ENCODE peak calls at places on chromosomes 13 and 19, in five cellular contexts. Y is fibroblast of mammary gland, S is choroid plexus epithelial cell, K is mesothelial cell of epicardium, Q is RWPE1. B is an unnamed sample.
A peak's percentile ranks its signal among the peaks of the same experiment; 100 is the strongest.

GRCh38 chr13:49454388-49455015 is 10.4 kb downstream of the SETDB2 start:
- DNase-seq in Y (peak; percentile 55), S (peak; percentile 85), K (no peak), Q (no peak), B (no peak)

GRCh38 chr19:47006496-47006895 is 13.1 kb upstream of the NPAS1 start:
- DNase-seq in Y (no peak), S (no peak), K (no peak), Q (no peak), B (no peak)

GRCh38 chr13:49517461-49517860 is 21.7 kb downstream of the PHF11 start:
- DNase-seq in Y (peak; percentile 34), S (peak; percentile 47), K (no peak), Q (no peak), B (no peak)

GRCh38 chr19:43936219-43936618 is 1.1 kb upstream of the ZNF45 start:
- DNase-seq in Y (no peak), S (no peak), K (no peak), Q (no peak), B (no peak)

GRCh38 chr13:114143806-114144605 is 11.6 kb upstream of the RASA3 start:
- DNase-seq in Y (no peak), S (no peak), K (no peak), Q (no peak), B (no peak)

GRCh38 chr13:50916701-50917184 is 7.2 kb downstream of the RNASEH2B start:
- DNase-seq in Y (no peak), S (peak; percentile 13), K (no peak), Q (no peak), B (no peak)

GRCh38 chr19:45511074-45511473 is 3.8 kb downstream of the VASP start:
- DNase-seq in Y (no peak), S (no peak), K (no peak), Q (no peak), B (no peak)

GRCh38 chr19:9847087-9847671 is 12.1 kb downstream of the PIN1 start:
- DNase-seq in Y (peak; percentile 98), S (peak; percentile 95), K (no peak), Q (peak; percentile 80), B (peak; percentile 90)

GRCh38 chr19:3544742-3545668 is 6.0 kb downstream of the TEKTIP1 start:
- DNase-seq in Y (peak; percentile 53), S (peak; percentile 50), K (peak; percentile 49), Q (peak; percentile 43), B (peak; percentile 94)

GRCh38 chr19:55383789-55384575 is at the start of gene TMEM238:
- DNase-seq in Y (peak; percentile 64), S (peak; percentile 80), K (no peak), Q (no peak), B (no peak)

GRCh38 chr19:57056972-57057371 is 62.8 kb upstream of the USP29 start:
- DNase-seq in Y (no peak), S (peak; percentile 5), K (no peak), Q (no peak), B (no peak)

GRCh38 chr13:30038884-30039283 is 188.5 kb upstream of the UBL3 start:
- DNase-seq in Y (peak; percentile 86), S (no peak), K (no peak), Q (no peak), B (no peak)

GRCh38 chr19:39362682-39363657 is 20.7 kb downstream of the SAMD4B start:
- DNase-seq in Y (peak; percentile 89), S (peak; percentile 89), K (no peak), Q (peak; percentile 45), B (no peak)

GRCh38 chr13:109595466-109595865 is 190.9 kb downstream of the IRS2 start:
- DNase-seq in Y (peak; percentile 72), S (peak; percentile 68), K (no peak), Q (no peak), B (no peak)

GRCh38 chr13:44719857-44720671 is 143.9 kb upstream of the TSC22D1 start:
- DNase-seq in Y (peak; percentile 88), S (peak; percentile 90), K (no peak), Q (no peak), B (no peak)

GRCh38 chr19:45632468-45633196 is 6.6 kb downstream of the EML2 start:
- DNase-seq in Y (peak; percentile 84), S (peak; percentile 81), K (peak; percentile 57), Q (peak; percentile 99), B (peak; percentile 91)

GRCh38 chr19:44764975-44765948 is 12.4 kb upstream of the CBLC start:
- DNase-seq in Y (peak; percentile 43), S (no peak), K (no peak), Q (no peak), B (no peak)

GRCh38 chr19:39532233-39533002 is at the start of gene EID2B:
- DNase-seq in Y (peak; percentile 96), S (peak; percentile 98), K (peak; percentile 95), Q (peak; percentile 96), B (peak; percentile 98)

GRCh38 chr19:18646535-18647370 is 9.9 kb downstream of the KLHL26 start:
- DNase-seq in Y (no peak), S (no peak), K (no peak), Q (no peak), B (no peak)

GRCh38 chr19:18647371-18647767 is 10.5 kb downstream of the KLHL26 start:
- DNase-seq in Y (no peak), S (no peak), K (no peak), Q (no peak), B (no peak)

GRCh38 chr19:18647807-18648206 is 11.0 kb downstream of the KLHL26 start:
- DNase-seq in Y (no peak), S (no peak), K (no peak), Q (no peak), B (no peak)

GRCh38 chr19:18645035-18645511 is 8.2 kb downstream of the KLHL26 start:
- DNase-seq in Y (no peak), S (no peak), K (no peak), Q (no peak), B (no peak)

GRCh38 chr19:18644144-18645034 is 7.6 kb downstream of the KLHL26 start:
- DNase-seq in Y (peak; percentile 45), S (no peak), K (no peak), Q (no peak), B (no peak)
- TF ChIP-seq CTCF in Y (no peak), S (no peak), K (no peak), Q (no peak), B (no peak)

GRCh38 chr13:26950546-26950945 is 190.0 kb upstream of the GPR12 start:
- DNase-seq in Y (no peak), S (no peak), K (no peak), Q (no peak), B (no peak)

GRCh38 chr13:26948353-26948752 is 187.8 kb upstream of the GPR12 start:
- DNase-seq in Y (no peak), S (no peak), K (no peak), Q (no peak), B (no peak)

GRCh38 chr13:26943748-26944147 is 183.2 kb upstream of the GPR12 start:
- DNase-seq in Y (no peak), S (no peak), K (no peak), Q (no peak), B (no peak)

GRCh38 chr13:26949701-26950345 is 189.2 kb upstream of the GPR12 start:
- DNase-seq in Y (no peak), S (no peak), K (no peak), Q (no peak), B (no peak)

DNA sequence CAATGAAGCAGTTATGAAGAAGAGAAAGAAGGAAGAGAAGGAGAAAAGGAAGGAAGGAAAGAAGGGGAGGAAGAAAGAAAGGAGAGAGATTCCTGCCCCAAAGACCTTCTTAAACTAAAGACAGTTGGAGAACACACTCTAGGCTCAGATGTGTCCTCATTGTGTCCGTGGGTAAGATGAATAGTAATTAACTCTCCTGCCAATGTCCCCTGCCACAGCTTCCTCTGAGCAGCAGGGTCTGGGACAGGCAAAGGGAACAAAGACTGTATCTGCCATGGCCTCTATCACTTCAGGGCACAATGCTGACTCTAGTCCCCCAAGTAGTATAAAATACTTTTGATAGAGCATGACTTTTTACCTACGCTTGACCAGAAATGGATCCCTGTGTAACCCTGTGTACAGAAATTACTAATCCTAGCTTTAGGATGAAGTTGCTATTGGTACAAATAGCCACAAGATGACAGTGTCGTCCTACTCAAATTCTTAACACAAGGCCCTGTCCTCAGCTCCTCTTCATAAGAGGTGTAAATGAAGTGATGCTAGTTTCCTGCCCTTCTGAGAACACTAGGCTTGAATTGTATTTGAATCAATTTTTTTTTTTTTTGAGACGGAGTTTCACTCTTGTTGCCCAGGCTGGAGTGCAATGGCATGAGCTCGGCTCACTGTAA is 186.2 kb upstream of the GPR12 start:
- DNase-seq in Y (peak; percentile 62), S (peak; percentile 84), K (no peak), Q (peak; percentile 49), B (no peak)
- TF ChIP-seq CTCF in Y (peak; percentile 80), S (peak; percentile 82), K (peak; percentile 25), Q (peak; percentile 74), B (peak; percentile 63)

GRCh38 chr13:20703785-20704458 is 423 bp downstream of the IL17D start:
- DNase-seq in Y (peak; percentile 65), S (peak; percentile 84), K (peak; percentile 74), Q (peak; percentile 88), B (peak; percentile 91)

GRCh38 chr13:20702530-20702929 is 969 bp upstream of the IL17D start:
- DNase-seq in Y (no peak), S (no peak), K (no peak), Q (no peak), B (no peak)

GRCh38 chr13:20706661-20707060 is 3.2 kb downstream of the IL17D start:
- DNase-seq in Y (no peak), S (no peak), K (no peak), Q (no peak), B (no peak)

GRCh38 chr13:20702945-20703784 is at the start of gene IL17D:
- DNase-seq in Y (no peak), S (no peak), K (no peak), Q (peak; percentile 32), B (no peak)

DNA sequence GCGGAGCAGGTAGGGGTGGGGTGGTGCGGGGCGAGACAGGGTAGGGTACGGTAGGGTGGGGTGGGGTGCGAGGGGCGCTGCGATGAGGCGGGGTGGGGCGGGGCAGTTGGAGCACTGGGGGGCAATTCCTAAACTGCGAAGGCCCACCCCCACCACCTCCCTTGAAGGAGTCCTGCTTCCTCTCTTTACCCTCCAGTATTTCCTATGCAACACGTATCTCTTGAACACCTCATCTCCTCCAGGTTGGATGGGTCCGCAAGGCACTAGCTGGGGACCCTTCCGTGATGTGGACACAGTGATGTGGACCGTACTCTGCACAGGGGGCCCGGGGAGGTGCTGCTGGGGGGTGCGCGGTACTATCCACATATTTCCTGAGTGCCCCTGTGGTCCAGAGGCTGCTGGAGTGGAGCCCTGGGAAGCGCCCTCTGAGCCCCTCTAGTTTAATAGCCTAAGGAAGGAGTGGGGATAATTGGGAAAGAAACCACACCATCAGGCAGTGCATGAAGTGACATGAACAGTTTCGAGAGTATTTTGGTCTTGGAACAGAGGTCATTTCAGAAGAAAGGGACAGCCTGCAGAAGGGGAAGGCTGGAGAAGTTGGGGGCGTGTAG is 1.1 kb downstream of the IL17D start:
- DNase-seq in Y (no peak), S (no peak), K (no peak), Q (no peak), B (no peak)
- TF ChIP-seq CTCF in Y (no peak), S (no peak), K (peak; percentile 1), Q (no peak), B (no peak)

GRCh38 chr13:31236211-31236786 is 36.5 kb downstream of the B3GLCT start:
- DNase-seq in Y (peak; percentile 65), S (peak; percentile 78), K (no peak), Q (peak; percentile 24), B (no peak)

DNA sequence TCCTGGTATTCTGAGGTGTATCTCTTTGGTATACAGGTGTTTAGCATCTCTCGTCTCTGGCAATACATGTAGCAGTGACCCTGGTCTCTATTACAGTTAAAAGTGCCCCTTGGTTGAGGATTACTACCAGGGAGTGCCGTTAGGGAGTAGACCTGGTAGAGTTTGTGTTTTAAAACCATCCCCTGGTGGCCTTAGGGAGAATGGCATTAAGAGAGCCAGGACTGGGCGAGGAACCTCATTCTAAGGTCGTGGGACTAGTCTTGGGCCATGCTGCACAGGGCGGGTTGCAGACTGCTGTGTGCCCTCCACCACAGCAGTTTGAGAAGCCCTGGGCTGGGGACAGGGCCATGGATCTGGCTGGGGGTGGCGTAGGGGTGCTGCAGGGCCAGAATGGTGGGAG is 35.0 kb downstream of the B3GLCT start:
- DNase-seq in Y (peak; percentile 8), S (peak; percentile 41), K (no peak), Q (no peak), B (no peak)
- TF ChIP-seq CTCF in Y (peak; percentile 31), S (peak; percentile 62), K (peak; percentile 35), Q (no peak), B (peak; percentile 22)

B was measured in osteocyte.